ENCODE peak calls at places on chromosomes 1 and 21, in nine cellular contexts. One of them, this sample, is unnamed.

GRCh38 chr1:115430717-115431116 is 92.7 kb upstream of the NGF start:
- DNase-seq in suprapubic skin: no peak
- DNase-seq in endothelial cell: no peak
- DNase-seq in cardiac fibroblast: peak
- DNase-seq in mesothelial cell of epicardium: no peak
- DNase-seq in fibroblast of lung: peak
- DNase-seq in epithelial cell of esophagus: peak
- DNase-seq in GM10248: no peak
- DNase-seq in lower leg skin: peak
- DNase-seq in this sample: no peak

GRCh38 chr1:3774503-3775247 is 2.1 kb downstream of the SMIM1 start:
- DNase-seq in suprapubic skin: no peak
- DNase-seq in endothelial cell: no peak
- DNase-seq in cardiac fibroblast: peak
- DNase-seq in mesothelial cell of epicardium: no peak
- DNase-seq in fibroblast of lung: peak
- DNase-seq in epithelial cell of esophagus: no peak
- DNase-seq in GM10248: no peak
- DNase-seq in lower leg skin: no peak
- DNase-seq in this sample: no peak

GRCh38 chr21:45506836-45507522 is 35.3 kb downstream of the SLC19A1 start:
- DNase-seq in suprapubic skin: peak
- DNase-seq in endothelial cell: no peak
- DNase-seq in cardiac fibroblast: no peak
- DNase-seq in mesothelial cell of epicardium: no peak
- DNase-seq in fibroblast of lung: no peak
- DNase-seq in epithelial cell of esophagus: no peak
- DNase-seq in GM10248: no peak
- DNase-seq in lower leg skin: no peak
- DNase-seq in this sample: no peak

GRCh38 chr21:39961251-39961650 is 94.0 kb downstream of the PCP4 start:
- DNase-seq in suprapubic skin: no peak
- DNase-seq in endothelial cell: no peak
- DNase-seq in cardiac fibroblast: no peak
- DNase-seq in mesothelial cell of epicardium: no peak
- DNase-seq in fibroblast of lung: peak
- DNase-seq in epithelial cell of esophagus: no peak
- DNase-seq in GM10248: no peak
- DNase-seq in lower leg skin: no peak
- DNase-seq in this sample: no peak

GRCh38 chr1:27154991-27155781 is at the start of gene SLC9A1:
- DNase-seq in suprapubic skin: peak
- DNase-seq in endothelial cell: peak
- DNase-seq in cardiac fibroblast: peak
- DNase-seq in mesothelial cell of epicardium: peak
- DNase-seq in fibroblast of lung: peak
- DNase-seq in epithelial cell of esophagus: peak
- DNase-seq in GM10248: peak
- DNase-seq in lower leg skin: peak
- DNase-seq in this sample: peak

GRCh38 chr1:227774051-227774720 is 39.0 kb downstream of the SNAP47 start:
- DNase-seq in suprapubic skin: no peak
- DNase-seq in endothelial cell: no peak
- DNase-seq in cardiac fibroblast: no peak
- DNase-seq in mesothelial cell of epicardium: no peak
- DNase-seq in fibroblast of lung: no peak
- DNase-seq in epithelial cell of esophagus: no peak
- DNase-seq in GM10248: no peak
- DNase-seq in lower leg skin: no peak
- DNase-seq in this sample: no peak

GRCh38 chr1:179881642-179882252 is 338 bp upstream of the TOR1AIP1 start:
- DNase-seq in suprapubic skin: peak
- DNase-seq in endothelial cell: no peak
- DNase-seq in cardiac fibroblast: peak
- DNase-seq in mesothelial cell of epicardium: no peak
- DNase-seq in fibroblast of lung: peak
- DNase-seq in epithelial cell of esophagus: peak
- DNase-seq in GM10248: no peak
- DNase-seq in lower leg skin: peak
- DNase-seq in this sample: no peak

GRCh38 chr1:39047374-39048229 is 21.5 kb downstream of the NDUFS5 start:
- DNase-seq in suprapubic skin: no peak
- DNase-seq in endothelial cell: no peak
- DNase-seq in cardiac fibroblast: peak
- DNase-seq in mesothelial cell of epicardium: no peak
- DNase-seq in fibroblast of lung: peak
- DNase-seq in epithelial cell of esophagus: peak
- DNase-seq in GM10248: peak
- DNase-seq in lower leg skin: peak
- DNase-seq in this sample: no peak

GRCh38 chr1:197776348-197777082 is 1.2 kb upstream of the DENND1B start:
- DNase-seq in suprapubic skin: no peak
- DNase-seq in endothelial cell: no peak
- DNase-seq in cardiac fibroblast: peak
- DNase-seq in mesothelial cell of epicardium: no peak
- DNase-seq in fibroblast of lung: peak
- DNase-seq in epithelial cell of esophagus: peak
- DNase-seq in GM10248: peak
- DNase-seq in lower leg skin: no peak
- DNase-seq in this sample: no peak

GRCh38 chr1:243495442-243496172 is 239.8 kb downstream of the SDCCAG8 start:
- DNase-seq in suprapubic skin: no peak
- DNase-seq in endothelial cell: no peak
- DNase-seq in cardiac fibroblast: peak
- DNase-seq in mesothelial cell of epicardium: no peak
- DNase-seq in fibroblast of lung: peak
- DNase-seq in epithelial cell of esophagus: no peak
- DNase-seq in GM10248: no peak
- DNase-seq in lower leg skin: no peak
- DNase-seq in this sample: no peak

DNA sequence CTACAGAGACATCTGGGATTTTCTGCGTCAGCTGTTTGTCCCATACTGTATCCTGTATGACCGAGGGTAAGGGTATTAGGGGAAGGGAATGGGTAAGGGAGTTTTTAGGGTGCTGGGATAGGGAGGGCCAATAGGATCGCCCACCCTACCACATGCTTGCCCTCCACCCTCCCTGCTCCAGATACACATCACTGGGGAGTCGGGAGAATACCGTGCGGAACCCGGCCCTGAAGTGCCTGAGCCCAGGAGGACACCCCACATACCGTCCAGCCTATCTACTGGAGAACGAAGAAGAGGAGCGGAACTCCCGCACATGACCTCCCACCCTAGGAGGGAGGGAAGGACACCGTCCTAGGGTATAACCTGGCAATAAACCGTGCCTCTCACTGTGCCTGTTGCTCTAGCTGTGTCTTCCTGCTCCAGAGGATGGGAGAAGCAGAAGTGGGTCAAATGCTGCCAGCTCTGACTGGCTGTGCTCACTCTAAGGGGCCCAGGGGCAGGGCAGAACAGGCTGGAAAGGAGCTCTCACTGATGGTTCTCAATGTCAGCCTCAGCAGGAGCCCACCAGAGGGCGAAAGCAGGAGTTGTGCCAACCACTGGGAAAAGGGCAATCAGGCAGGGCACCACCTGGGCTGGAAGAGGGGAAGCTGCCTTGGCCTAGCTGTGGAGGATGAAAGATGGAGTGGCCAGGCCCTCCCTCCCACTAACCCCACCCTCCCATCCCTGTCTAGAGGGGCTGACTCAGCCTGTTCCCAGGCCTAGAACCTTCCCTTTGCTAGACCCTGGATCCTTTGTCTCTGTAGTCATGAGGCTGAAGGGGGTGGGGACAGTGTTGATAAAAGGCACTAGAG is 440 bp upstream of the LENEP start:
- DNase-seq in suprapubic skin: no peak
- DNase-seq in endothelial cell: no peak
- DNase-seq in cardiac fibroblast: peak
- DNase-seq in mesothelial cell of epicardium: no peak
- DNase-seq in fibroblast of lung: peak
- DNase-seq in epithelial cell of esophagus: no peak
- DNase-seq in GM10248: no peak
- DNase-seq in lower leg skin: no peak
- DNase-seq in this sample: no peak
- TF ChIP-seq CTCF in suprapubic skin: no peak
- TF ChIP-seq CTCF in endothelial cell: no peak
- TF ChIP-seq CTCF in cardiac fibroblast: no peak
- TF ChIP-seq CTCF in mesothelial cell of epicardium: no peak
- TF ChIP-seq CTCF in fibroblast of lung: peak
- TF ChIP-seq CTCF in epithelial cell of esophagus: peak
- TF ChIP-seq CTCF in GM10248: no peak
- TF ChIP-seq CTCF in lower leg skin: no peak
- TF ChIP-seq CTCF in this sample: no peak

GRCh38 chr1:203672354-203672753 is 45.7 kb downstream of the ATP2B4 start:
- DNase-seq in suprapubic skin: no peak
- DNase-seq in endothelial cell: no peak
- DNase-seq in cardiac fibroblast: peak
- DNase-seq in mesothelial cell of epicardium: no peak
- DNase-seq in fibroblast of lung: peak
- DNase-seq in epithelial cell of esophagus: no peak
- DNase-seq in GM10248: no peak
- DNase-seq in lower leg skin: no peak
- DNase-seq in this sample: no peak

GRCh38 chr1:203671808-203672207 is 45.2 kb downstream of the ATP2B4 start:
- DNase-seq in suprapubic skin: no peak
- DNase-seq in endothelial cell: no peak
- DNase-seq in cardiac fibroblast: no peak
- DNase-seq in mesothelial cell of epicardium: no peak
- DNase-seq in fibroblast of lung: no peak
- DNase-seq in epithelial cell of esophagus: no peak
- DNase-seq in GM10248: no peak
- DNase-seq in lower leg skin: no peak
- DNase-seq in this sample: no peak

GRCh38 chr1:203676455-203676854 is 49.8 kb downstream of the ATP2B4 start:
- DNase-seq in suprapubic skin: no peak
- DNase-seq in endothelial cell: no peak
- DNase-seq in cardiac fibroblast: no peak
- DNase-seq in mesothelial cell of epicardium: no peak
- DNase-seq in fibroblast of lung: no peak
- DNase-seq in epithelial cell of esophagus: no peak
- DNase-seq in GM10248: no peak
- DNase-seq in lower leg skin: no peak
- DNase-seq in this sample: no peak

GRCh38 chr1:203675596-203676347 is 49.1 kb downstream of the ATP2B4 start:
- DNase-seq in suprapubic skin: no peak
- DNase-seq in endothelial cell: no peak
- DNase-seq in cardiac fibroblast: no peak
- DNase-seq in mesothelial cell of epicardium: no peak
- DNase-seq in fibroblast of lung: no peak
- DNase-seq in epithelial cell of esophagus: no peak
- DNase-seq in GM10248: no peak
- DNase-seq in lower leg skin: no peak
- DNase-seq in this sample: no peak

DNA sequence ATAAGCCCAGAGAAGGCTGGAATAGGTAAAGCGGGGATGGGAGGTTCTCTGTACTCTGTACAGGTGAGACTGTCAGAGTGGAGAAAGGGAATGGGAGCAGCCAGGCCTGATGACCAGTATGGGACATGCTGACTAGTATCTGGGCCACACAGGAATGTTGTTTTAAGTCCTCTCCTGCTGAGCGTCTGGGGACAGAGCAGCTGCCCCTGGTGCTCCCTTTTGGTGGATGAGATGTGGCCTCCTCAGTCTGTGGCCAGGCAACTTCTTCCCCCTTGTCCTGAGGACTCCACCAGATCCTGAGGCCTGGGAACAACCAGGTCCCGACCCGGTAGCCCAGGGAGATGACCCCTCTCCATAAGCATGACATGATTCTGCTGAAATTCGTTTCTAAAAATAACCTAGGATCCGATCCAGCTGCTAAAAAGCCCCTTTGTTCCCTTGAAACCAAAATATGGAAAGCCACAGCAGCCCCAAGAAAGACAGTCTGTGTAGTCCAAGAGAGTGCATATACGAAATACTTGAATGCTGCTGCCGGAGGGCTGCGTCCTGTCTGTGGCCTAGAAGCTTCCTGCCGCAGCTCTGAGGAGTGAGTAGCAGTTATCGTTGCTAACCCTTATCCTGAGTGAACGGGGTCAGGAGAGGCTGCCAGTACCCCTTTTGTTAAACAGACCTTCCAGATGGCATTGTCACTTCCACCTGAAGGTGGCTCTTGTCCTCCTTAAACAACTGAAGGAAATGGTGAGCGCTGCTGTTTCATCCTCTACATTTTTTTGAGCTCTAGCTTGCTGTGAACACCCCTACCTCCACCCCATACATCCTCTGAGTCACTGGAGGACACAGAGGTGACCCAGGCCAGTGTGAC is 47.1 kb downstream of the ATP2B4 start:
- DNase-seq in suprapubic skin: peak
- DNase-seq in endothelial cell: peak
- DNase-seq in cardiac fibroblast: peak
- DNase-seq in mesothelial cell of epicardium: no peak
- DNase-seq in fibroblast of lung: peak
- DNase-seq in epithelial cell of esophagus: peak
- DNase-seq in GM10248: peak
- DNase-seq in lower leg skin: peak
- DNase-seq in this sample: no peak
- TF ChIP-seq CTCF in suprapubic skin: no peak
- TF ChIP-seq CTCF in endothelial cell: no peak
- TF ChIP-seq CTCF in cardiac fibroblast: peak
- TF ChIP-seq CTCF in mesothelial cell of epicardium: no peak
- TF ChIP-seq CTCF in fibroblast of lung: peak
- TF ChIP-seq CTCF in epithelial cell of esophagus: peak
- TF ChIP-seq CTCF in GM10248: peak
- TF ChIP-seq CTCF in lower leg skin: no peak
- TF ChIP-seq CTCF in this sample: no peak

DNA sequence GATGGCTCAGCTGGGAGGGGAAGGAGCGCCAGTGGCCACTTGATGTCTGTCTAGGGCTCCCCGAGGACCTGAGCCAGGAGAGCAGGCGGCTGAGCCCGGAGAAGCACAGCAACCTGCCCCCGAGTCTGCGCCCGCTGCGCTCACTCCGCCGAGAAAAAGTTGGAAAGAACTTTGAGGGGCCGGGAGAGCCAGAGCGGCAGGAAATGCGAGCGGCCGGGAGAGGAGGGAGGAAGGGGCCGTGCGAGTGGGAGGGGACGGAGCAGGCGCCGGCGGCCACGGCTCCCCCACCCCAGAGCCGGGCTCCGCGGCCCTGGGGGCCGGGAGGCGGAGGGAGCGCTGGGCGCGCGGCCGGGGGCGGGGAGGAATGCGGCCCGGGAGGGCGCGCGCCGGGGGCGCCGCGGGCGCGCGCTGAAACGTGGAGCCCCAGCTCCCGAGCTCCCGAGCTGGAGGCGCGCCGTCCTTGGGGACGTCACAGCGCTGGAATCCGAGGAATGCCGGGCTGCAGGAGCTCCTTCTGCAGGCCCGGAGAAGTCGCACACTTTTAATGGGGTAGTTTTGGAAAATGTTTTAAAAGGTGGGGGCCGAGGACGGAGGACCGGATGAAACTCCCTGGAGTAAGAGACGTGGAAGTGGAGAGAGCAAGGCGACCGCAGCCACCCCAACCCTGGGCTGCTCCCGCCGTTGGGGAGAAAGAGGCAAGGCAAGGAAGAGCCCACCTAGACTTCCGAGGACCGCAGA is at the start of gene PTPN14:
- DNase-seq in suprapubic skin: peak
- DNase-seq in endothelial cell: peak
- DNase-seq in cardiac fibroblast: peak
- DNase-seq in mesothelial cell of epicardium: peak
- DNase-seq in fibroblast of lung: peak
- DNase-seq in epithelial cell of esophagus: peak
- DNase-seq in GM10248: peak
- DNase-seq in lower leg skin: peak
- DNase-seq in this sample: no peak
- TF ChIP-seq CTCF in suprapubic skin: peak
- TF ChIP-seq CTCF in endothelial cell: no peak
- TF ChIP-seq CTCF in cardiac fibroblast: peak
- TF ChIP-seq CTCF in mesothelial cell of epicardium: peak
- TF ChIP-seq CTCF in fibroblast of lung: peak
- TF ChIP-seq CTCF in epithelial cell of esophagus: peak
- TF ChIP-seq CTCF in GM10248: no peak
- TF ChIP-seq CTCF in lower leg skin: no peak
- TF ChIP-seq CTCF in this sample: no peak

GRCh38 chr21:38833122-38833521 is 27.4 kb downstream of the ETS2 start:
- DNase-seq in suprapubic skin: no peak
- DNase-seq in endothelial cell: no peak
- DNase-seq in cardiac fibroblast: no peak
- DNase-seq in mesothelial cell of epicardium: no peak
- DNase-seq in fibroblast of lung: no peak
- DNase-seq in epithelial cell of esophagus: no peak
- DNase-seq in GM10248: no peak
- DNase-seq in lower leg skin: no peak
- DNase-seq in this sample: no peak
- TF ChIP-seq CTCF in suprapubic skin: no peak
- TF ChIP-seq CTCF in endothelial cell: no peak
- TF ChIP-seq CTCF in cardiac fibroblast: peak
- TF ChIP-seq CTCF in mesothelial cell of epicardium: no peak
- TF ChIP-seq CTCF in fibroblast of lung: no peak
- TF ChIP-seq CTCF in epithelial cell of esophagus: peak
- TF ChIP-seq CTCF in GM10248: no peak
- TF ChIP-seq CTCF in lower leg skin: no peak
- TF ChIP-seq CTCF in this sample: no peak